ENCODE peak calls at places on chromosome 12, in six cellular contexts. J, G, Q, C, D and X are unnamed samples.

GRCh38 chr12:65419284-65420072 is 141.0 kb downstream of the MSRB3 start:
- DNase-seq in J (no peak), G (no peak), Q (no peak), C (no peak), D (no peak), X (no peak)

GRCh38 chr12:33322519-33322918 is 117.1 kb downstream of the SYT10 start:
- DNase-seq in J (no peak), G (no peak), Q (no peak), C (no peak), D (peak), X (peak)

GRCh38 chr12:57727758-57728395 is 10.7 kb downstream of the AGAP2 start:
- DNase-seq in J (peak), G (no peak), Q (no peak), C (no peak), D (no peak), X (no peak)

GRCh38 chr12:130438243-130438620 is 100.5 kb downstream of the PIWIL1 start:
- DNase-seq in J (no peak), G (no peak), Q (no peak), C (no peak), D (no peak), X (no peak)

GRCh38 chr12:47797432-47797831 is 22.3 kb downstream of the HDAC7 start:
- DNase-seq in J (peak), G (no peak), Q (no peak), C (no peak), D (no peak), X (peak)

GRCh38 chr12:13425766-13426165 is 229.2 kb downstream of the EMP1 start:
- DNase-seq in J (no peak), G (no peak), Q (no peak), C (no peak), D (no peak), X (peak)

GRCh38 chr12:105738036-105738435 is 400.7 kb downstream of the NUAK1 start:
- DNase-seq in J (no peak), G (no peak), Q (peak), C (no peak), D (no peak), X (no peak)

GRCh38 chr12:127041985-127042625 is 1224.9 kb upstream of the TMEM132C start:
- DNase-seq in J (no peak), G (no peak), Q (no peak), C (no peak), D (no peak), X (no peak)

GRCh38 chr12:7061138-7061537 is 620 bp downstream of the C1S start:
- DNase-seq in J (no peak), G (no peak), Q (no peak), C (no peak), D (no peak), X (no peak)

GRCh38 chr12:69284131-69284530 is 44.8 kb downstream of the CPSF6 start:
- DNase-seq in J (peak), G (peak), Q (peak), C (peak), D (peak), X (peak)

GRCh38 chr12:111126331-111126730 is 206.0 kb upstream of the MYL2 start:
- DNase-seq in J (no peak), G (no peak), Q (no peak), C (no peak), D (no peak), X (no peak)

DNA sequence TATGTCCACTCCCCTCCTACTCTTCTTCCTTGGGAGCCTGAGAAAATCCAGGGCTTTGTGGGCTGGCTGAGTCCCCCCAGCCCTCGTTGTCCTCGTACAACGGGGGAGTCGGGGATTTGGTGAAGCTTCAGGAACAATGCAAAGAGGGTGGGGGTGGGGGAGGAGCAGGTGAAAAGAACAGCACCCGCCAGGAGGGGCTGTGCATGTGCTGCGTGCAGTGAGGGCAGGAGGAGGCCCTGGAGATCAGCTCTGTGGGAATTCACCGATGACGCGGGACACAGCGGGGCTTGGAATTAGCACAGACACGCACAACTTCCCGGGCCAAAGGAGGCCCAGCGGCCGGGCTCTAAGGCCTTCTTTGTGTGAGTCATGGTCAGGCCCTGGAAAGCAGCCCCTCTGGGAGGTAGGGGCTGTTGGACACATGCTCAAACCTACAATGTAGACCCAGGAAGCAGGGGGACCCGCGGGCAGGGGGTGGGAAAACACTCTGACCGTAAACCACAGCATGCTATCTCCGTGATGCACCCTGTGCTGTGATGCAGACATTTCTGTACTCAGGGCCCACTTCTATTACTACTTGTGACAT is 32.8 kb downstream of the RBM19 start:
- DNase-seq in J (no peak), G (no peak), Q (no peak), C (no peak), D (peak), X (no peak)
- TF ChIP-seq JUN in J (no peak), G (no peak), Q (no peak), C (no peak), D (no peak), X (no peak)

DNA sequence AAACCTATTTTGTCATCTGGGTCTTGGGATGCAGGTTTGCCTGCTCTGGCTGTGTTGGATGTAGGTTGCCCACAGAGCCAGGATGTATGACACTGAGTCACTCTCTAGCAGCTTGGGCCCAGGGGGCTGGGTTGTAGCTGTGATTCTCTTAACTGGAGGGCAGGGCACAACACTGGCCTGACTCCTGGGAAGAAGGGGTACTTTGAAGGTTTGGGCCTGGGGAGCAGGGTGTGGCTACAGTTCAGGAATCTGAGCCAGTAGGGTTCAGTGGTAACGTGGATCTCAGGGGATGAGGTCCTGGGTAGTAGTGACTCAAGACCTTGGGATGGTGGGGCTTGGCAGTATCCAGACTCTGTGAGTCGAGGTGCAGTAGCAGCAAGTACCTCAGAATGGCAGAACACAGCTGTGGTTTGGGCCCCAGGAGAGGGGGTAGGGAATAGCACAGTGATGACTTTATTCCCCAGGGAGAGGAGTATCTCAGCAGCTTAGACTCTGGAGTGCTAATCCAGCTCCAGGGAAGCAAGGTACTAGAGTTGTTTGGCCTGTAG is 25.7 kb downstream of the TBC1D15 start:
- DNase-seq in J (no peak), G (no peak), Q (peak), C (no peak), D (no peak), X (no peak)
- TF ChIP-seq JUN in J (no peak), G (no peak), Q (no peak), C (no peak), D (no peak), X (no peak)

GRCh38 chr12:58963844-58964243 is 43.5 kb upstream of the LRIG3 start:
- DNase-seq in J (no peak), G (no peak), Q (no peak), C (no peak), D (no peak), X (no peak)

GRCh38 chr12:58966939-58967338 is 46.6 kb upstream of the LRIG3 start:
- DNase-seq in J (no peak), G (no peak), Q (peak), C (no peak), D (no peak), X (peak)

GRCh38 chr12:58969227-58969626 is 48.9 kb upstream of the LRIG3 start:
- DNase-seq in J (no peak), G (no peak), Q (no peak), C (no peak), D (no peak), X (no peak)

GRCh38 chr12:58965568-58965967 is 45.3 kb upstream of the LRIG3 start:
- DNase-seq in J (no peak), G (no peak), Q (no peak), C (no peak), D (no peak), X (no peak)

GRCh38 chr12:58967551-58967950 is 47.2 kb upstream of the LRIG3 start:
- DNase-seq in J (no peak), G (no peak), Q (no peak), C (no peak), D (no peak), X (no peak)
- TF ChIP-seq JUN in J (no peak), G (no peak), Q (no peak), C (no peak), D (no peak), X (no peak)

GRCh38 chr12:81615031-81615430 is 144.1 kb downstream of the PPFIA2 start:
- DNase-seq in J (no peak), G (no peak), Q (no peak), C (no peak), D (no peak), X (no peak)
- TF ChIP-seq JUN in J (no peak), G (no peak), Q (no peak), C (no peak), D (no peak), X (no peak)

GRCh38 chr12:4288296-4289019 is 14.9 kb downstream of the CCND2 start:
- DNase-seq in J (peak), G (no peak), Q (no peak), C (no peak), D (no peak), X (no peak)

GRCh38 chr12:4289334-4289878 is 15.8 kb downstream of the CCND2 start:
- DNase-seq in J (peak), G (no peak), Q (no peak), C (no peak), D (no peak), X (no peak)

GRCh38 chr12:4286228-4286627 is 12.7 kb downstream of the CCND2 start:
- DNase-seq in J (peak), G (no peak), Q (no peak), C (no peak), D (no peak), X (no peak)

GRCh38 chr12:4286771-4287317 is 13.3 kb downstream of the CCND2 start:
- DNase-seq in J (peak), G (no peak), Q (no peak), C (no peak), D (no peak), X (no peak)

GRCh38 chr12:4287325-4288290 is 14.0 kb downstream of the CCND2 start:
- DNase-seq in J (peak), G (no peak), Q (no peak), C (no peak), D (no peak), X (no peak)
- TF ChIP-seq JUN in J (no peak), G (no peak), Q (no peak), C (no peak), D (no peak), X (no peak)